ENCODE peak calls at places on chromosome 10, in ten cellular contexts. One of them, this sample, is unnamed.

GRCh38 chr10:14450041-14450491 is 119.3 kb upstream of the FRMD4A start:
- DNase-seq in hepatocyte: peak
- DNase-seq in fibroblast of lung: peak
- DNase-seq in heart right ventricle: peak
- DNase-seq in neural progenitor cell: no peak
- DNase-seq in lower lobe of right lung: no peak
- DNase-seq in AG04449: no peak
- DNase-seq in upper lobe of left lung: no peak
- DNase-seq in foreskin keratinocyte: no peak
- DNase-seq in astrocyte of the spinal cord: peak
- DNase-seq in this sample: no peak

GRCh38 chr10:51035344-51035743 is 38.9 kb upstream of the PRKG1 start:
- DNase-seq in hepatocyte: no peak
- DNase-seq in fibroblast of lung: no peak
- DNase-seq in heart right ventricle: no peak
- DNase-seq in neural progenitor cell: no peak
- DNase-seq in lower lobe of right lung: no peak
- DNase-seq in AG04449: no peak
- DNase-seq in upper lobe of left lung: no peak
- DNase-seq in foreskin keratinocyte: no peak
- DNase-seq in astrocyte of the spinal cord: no peak
- DNase-seq in this sample: no peak

GRCh38 chr10:26046073-26046684 is 112.2 kb downstream of the MYO3A start:
- DNase-seq in hepatocyte: no peak
- DNase-seq in fibroblast of lung: no peak
- DNase-seq in heart right ventricle: no peak
- DNase-seq in neural progenitor cell: no peak
- DNase-seq in lower lobe of right lung: no peak
- DNase-seq in AG04449: no peak
- DNase-seq in upper lobe of left lung: no peak
- DNase-seq in foreskin keratinocyte: no peak
- DNase-seq in astrocyte of the spinal cord: no peak
- DNase-seq in this sample: no peak

GRCh38 chr10:32981760-32982159 is 23.7 kb upstream of the ITGB1 start:
- DNase-seq in hepatocyte: peak
- DNase-seq in fibroblast of lung: peak
- DNase-seq in heart right ventricle: peak
- DNase-seq in neural progenitor cell: no peak
- DNase-seq in lower lobe of right lung: no peak
- DNase-seq in AG04449: no peak
- DNase-seq in upper lobe of left lung: no peak
- DNase-seq in foreskin keratinocyte: no peak
- DNase-seq in astrocyte of the spinal cord: peak
- DNase-seq in this sample: peak

GRCh38 chr10:15245530-15245929 is 77.0 kb upstream of the NMT2 start:
- DNase-seq in hepatocyte: no peak
- DNase-seq in fibroblast of lung: no peak
- DNase-seq in heart right ventricle: no peak
- DNase-seq in neural progenitor cell: peak
- DNase-seq in lower lobe of right lung: no peak
- DNase-seq in AG04449: no peak
- DNase-seq in upper lobe of left lung: no peak
- DNase-seq in foreskin keratinocyte: no peak
- DNase-seq in astrocyte of the spinal cord: no peak
- DNase-seq in this sample: no peak

GRCh38 chr10:62373995-62374861 is at the start of gene ZNF365:
- DNase-seq in hepatocyte: peak
- DNase-seq in fibroblast of lung: peak
- DNase-seq in heart right ventricle: peak
- DNase-seq in neural progenitor cell: peak
- DNase-seq in lower lobe of right lung: peak
- DNase-seq in AG04449: no peak
- DNase-seq in upper lobe of left lung: peak
- DNase-seq in foreskin keratinocyte: no peak
- DNase-seq in astrocyte of the spinal cord: peak
- DNase-seq in this sample: peak

GRCh38 chr10:86265236-86265876 is 101.2 kb downstream of the GRID1 start:
- DNase-seq in hepatocyte: no peak
- DNase-seq in fibroblast of lung: no peak
- DNase-seq in heart right ventricle: no peak
- DNase-seq in neural progenitor cell: no peak
- DNase-seq in lower lobe of right lung: peak
- DNase-seq in AG04449: no peak
- DNase-seq in upper lobe of left lung: no peak
- DNase-seq in foreskin keratinocyte: no peak
- DNase-seq in astrocyte of the spinal cord: no peak
- DNase-seq in this sample: no peak

GRCh38 chr10:63376560-63377304 is 89.0 kb downstream of the JMJD1C start:
- DNase-seq in hepatocyte: no peak
- DNase-seq in fibroblast of lung: peak
- DNase-seq in heart right ventricle: no peak
- DNase-seq in neural progenitor cell: no peak
- DNase-seq in lower lobe of right lung: no peak
- DNase-seq in AG04449: peak
- DNase-seq in upper lobe of left lung: no peak
- DNase-seq in foreskin keratinocyte: peak
- DNase-seq in astrocyte of the spinal cord: peak
- DNase-seq in this sample: no peak

DNA sequence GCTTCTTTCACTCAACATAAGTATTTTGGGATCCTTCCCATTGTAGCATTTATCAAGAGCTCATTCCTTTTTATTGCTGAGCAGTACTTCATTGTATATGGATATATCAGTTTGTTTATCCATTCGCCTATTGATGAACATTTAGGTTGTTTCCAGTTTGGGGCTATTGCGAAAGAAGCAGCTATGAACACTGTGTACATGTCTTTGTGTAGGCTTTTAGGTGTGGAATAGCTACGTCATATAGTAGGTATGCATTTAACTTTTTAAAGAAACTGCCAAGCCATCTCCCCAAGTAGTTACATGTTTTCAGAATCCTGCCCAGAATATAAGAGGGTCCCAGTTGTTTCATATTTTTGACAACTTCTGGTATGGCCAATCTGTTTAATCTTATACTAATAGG is 468.1 kb downstream of the IPMK start:
- DNase-seq in hepatocyte: no peak
- DNase-seq in fibroblast of lung: no peak
- DNase-seq in heart right ventricle: no peak
- DNase-seq in neural progenitor cell: no peak
- DNase-seq in lower lobe of right lung: no peak
- DNase-seq in AG04449: no peak
- DNase-seq in upper lobe of left lung: no peak
- DNase-seq in foreskin keratinocyte: peak
- DNase-seq in astrocyte of the spinal cord: no peak
- DNase-seq in this sample: no peak
- TF ChIP-seq CTCF in hepatocyte: no peak
- TF ChIP-seq CTCF in fibroblast of lung: no peak
- TF ChIP-seq CTCF in heart right ventricle: no peak
- TF ChIP-seq CTCF in neural progenitor cell: no peak
- TF ChIP-seq CTCF in lower lobe of right lung: no peak
- TF ChIP-seq CTCF in AG04449: no peak
- TF ChIP-seq CTCF in upper lobe of left lung: no peak
- TF ChIP-seq CTCF in foreskin keratinocyte: no peak
- TF ChIP-seq CTCF in astrocyte of the spinal cord: no peak
- TF ChIP-seq CTCF in this sample: no peak

DNA sequence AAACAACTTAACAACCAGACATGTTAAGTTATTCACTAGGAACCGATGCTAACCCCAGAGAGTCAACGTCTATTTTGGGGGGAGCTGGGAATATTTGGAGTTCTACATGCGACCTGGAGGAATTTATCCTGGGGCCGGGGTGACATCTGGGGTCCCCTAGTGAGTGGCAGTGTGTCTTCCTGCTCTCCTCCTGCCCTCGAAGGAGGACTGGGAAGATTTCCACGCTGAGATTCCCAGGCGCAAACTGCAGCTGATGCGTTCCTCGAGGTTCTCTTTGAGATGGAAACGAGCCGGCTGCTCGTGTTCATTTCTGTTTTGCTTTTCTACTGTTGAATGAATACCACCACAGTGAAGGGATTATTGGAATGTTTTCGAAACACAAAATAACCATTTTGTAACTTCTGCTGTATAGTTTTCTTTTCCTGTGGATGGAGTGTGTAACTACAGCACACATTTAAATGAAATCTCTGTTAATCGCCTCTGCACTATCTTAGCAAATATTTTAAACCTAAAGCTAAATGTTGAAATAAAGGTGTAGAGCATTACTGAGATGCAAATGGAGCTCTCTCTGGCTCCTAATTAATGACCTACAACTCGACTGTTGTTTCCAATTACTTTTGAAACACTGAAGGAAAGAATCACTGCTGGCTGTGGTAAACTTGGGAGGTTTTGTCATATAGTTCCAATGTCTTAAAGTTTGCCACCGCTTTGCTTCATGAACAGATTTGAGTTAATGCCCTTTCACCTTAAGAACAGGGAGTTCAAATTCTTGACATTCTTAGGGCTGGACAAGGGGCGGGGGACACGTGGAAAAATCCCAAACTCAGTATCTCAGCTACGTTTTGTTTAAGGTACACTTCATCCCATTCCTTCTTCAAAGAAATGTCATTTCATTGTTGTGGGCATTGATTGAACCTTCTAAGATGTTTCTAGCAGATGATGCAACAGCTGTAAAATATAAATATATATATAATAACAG is 21.1 kb downstream of the GATA3 start:
- DNase-seq in hepatocyte: no peak
- DNase-seq in fibroblast of lung: no peak
- DNase-seq in heart right ventricle: no peak
- DNase-seq in neural progenitor cell: peak
- DNase-seq in lower lobe of right lung: no peak
- DNase-seq in AG04449: no peak
- DNase-seq in upper lobe of left lung: no peak
- DNase-seq in foreskin keratinocyte: no peak
- DNase-seq in astrocyte of the spinal cord: no peak
- DNase-seq in this sample: no peak
- TF ChIP-seq CTCF in hepatocyte: no peak
- TF ChIP-seq CTCF in fibroblast of lung: no peak
- TF ChIP-seq CTCF in heart right ventricle: no peak
- TF ChIP-seq CTCF in neural progenitor cell: no peak
- TF ChIP-seq CTCF in lower lobe of right lung: no peak
- TF ChIP-seq CTCF in AG04449: no peak
- TF ChIP-seq CTCF in upper lobe of left lung: no peak
- TF ChIP-seq CTCF in foreskin keratinocyte: peak
- TF ChIP-seq CTCF in astrocyte of the spinal cord: no peak
- TF ChIP-seq CTCF in this sample: no peak

DNA sequence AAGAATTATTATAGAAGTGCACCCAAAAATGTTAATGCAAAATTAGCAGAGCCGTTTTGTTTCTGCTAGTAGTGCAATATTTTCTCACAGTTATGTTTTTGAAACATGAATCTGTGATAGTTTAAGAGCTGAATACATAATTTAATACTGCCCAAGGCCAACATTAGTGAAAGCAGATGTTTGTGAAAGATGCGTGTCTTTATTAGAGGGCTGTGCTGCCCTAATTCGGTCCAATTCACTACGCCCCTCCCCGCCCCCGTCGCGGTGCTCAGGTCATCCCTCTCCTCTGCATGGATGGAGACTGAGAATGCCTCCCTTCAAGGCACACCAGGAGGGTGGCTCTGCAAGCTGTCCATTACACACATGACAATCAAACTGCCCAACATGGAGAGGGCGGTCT is 172.0 kb downstream of the TEX36 start:
- DNase-seq in hepatocyte: no peak
- DNase-seq in fibroblast of lung: no peak
- DNase-seq in heart right ventricle: no peak
- DNase-seq in neural progenitor cell: no peak
- DNase-seq in lower lobe of right lung: no peak
- DNase-seq in AG04449: no peak
- DNase-seq in upper lobe of left lung: peak
- DNase-seq in foreskin keratinocyte: no peak
- DNase-seq in astrocyte of the spinal cord: no peak
- DNase-seq in this sample: no peak
- TF ChIP-seq CTCF in hepatocyte: no peak
- TF ChIP-seq CTCF in fibroblast of lung: no peak
- TF ChIP-seq CTCF in heart right ventricle: no peak
- TF ChIP-seq CTCF in neural progenitor cell: no peak
- TF ChIP-seq CTCF in lower lobe of right lung: no peak
- TF ChIP-seq CTCF in AG04449: no peak
- TF ChIP-seq CTCF in upper lobe of left lung: no peak
- TF ChIP-seq CTCF in foreskin keratinocyte: no peak
- TF ChIP-seq CTCF in astrocyte of the spinal cord: no peak
- TF ChIP-seq CTCF in this sample: no peak

GRCh38 chr10:114487815-114488536 is 83.7 kb upstream of the AFAP1L2 start:
- DNase-seq in hepatocyte: no peak
- DNase-seq in fibroblast of lung: peak
- DNase-seq in heart right ventricle: no peak
- DNase-seq in neural progenitor cell: no peak
- DNase-seq in lower lobe of right lung: no peak
- DNase-seq in AG04449: no peak
- DNase-seq in upper lobe of left lung: no peak
- DNase-seq in foreskin keratinocyte: peak
- DNase-seq in astrocyte of the spinal cord: peak
- DNase-seq in this sample: no peak

GRCh38 chr10:114485695-114486400 is 81.5 kb upstream of the AFAP1L2 start:
- DNase-seq in hepatocyte: no peak
- DNase-seq in fibroblast of lung: no peak
- DNase-seq in heart right ventricle: no peak
- DNase-seq in neural progenitor cell: no peak
- DNase-seq in lower lobe of right lung: no peak
- DNase-seq in AG04449: no peak
- DNase-seq in upper lobe of left lung: no peak
- DNase-seq in foreskin keratinocyte: no peak
- DNase-seq in astrocyte of the spinal cord: no peak
- DNase-seq in this sample: no peak

GRCh38 chr10:114489521-114490310 is 85.4 kb upstream of the AFAP1L2 start:
- DNase-seq in hepatocyte: no peak
- DNase-seq in fibroblast of lung: peak
- DNase-seq in heart right ventricle: no peak
- DNase-seq in neural progenitor cell: peak
- DNase-seq in lower lobe of right lung: no peak
- DNase-seq in AG04449: no peak
- DNase-seq in upper lobe of left lung: no peak
- DNase-seq in foreskin keratinocyte: no peak
- DNase-seq in astrocyte of the spinal cord: no peak
- DNase-seq in this sample: no peak

GRCh38 chr10:114483575-114483974 is 79.3 kb upstream of the AFAP1L2 start:
- DNase-seq in hepatocyte: no peak
- DNase-seq in fibroblast of lung: no peak
- DNase-seq in heart right ventricle: no peak
- DNase-seq in neural progenitor cell: no peak
- DNase-seq in lower lobe of right lung: no peak
- DNase-seq in AG04449: no peak
- DNase-seq in upper lobe of left lung: no peak
- DNase-seq in foreskin keratinocyte: no peak
- DNase-seq in astrocyte of the spinal cord: no peak
- DNase-seq in this sample: no peak

DNA sequence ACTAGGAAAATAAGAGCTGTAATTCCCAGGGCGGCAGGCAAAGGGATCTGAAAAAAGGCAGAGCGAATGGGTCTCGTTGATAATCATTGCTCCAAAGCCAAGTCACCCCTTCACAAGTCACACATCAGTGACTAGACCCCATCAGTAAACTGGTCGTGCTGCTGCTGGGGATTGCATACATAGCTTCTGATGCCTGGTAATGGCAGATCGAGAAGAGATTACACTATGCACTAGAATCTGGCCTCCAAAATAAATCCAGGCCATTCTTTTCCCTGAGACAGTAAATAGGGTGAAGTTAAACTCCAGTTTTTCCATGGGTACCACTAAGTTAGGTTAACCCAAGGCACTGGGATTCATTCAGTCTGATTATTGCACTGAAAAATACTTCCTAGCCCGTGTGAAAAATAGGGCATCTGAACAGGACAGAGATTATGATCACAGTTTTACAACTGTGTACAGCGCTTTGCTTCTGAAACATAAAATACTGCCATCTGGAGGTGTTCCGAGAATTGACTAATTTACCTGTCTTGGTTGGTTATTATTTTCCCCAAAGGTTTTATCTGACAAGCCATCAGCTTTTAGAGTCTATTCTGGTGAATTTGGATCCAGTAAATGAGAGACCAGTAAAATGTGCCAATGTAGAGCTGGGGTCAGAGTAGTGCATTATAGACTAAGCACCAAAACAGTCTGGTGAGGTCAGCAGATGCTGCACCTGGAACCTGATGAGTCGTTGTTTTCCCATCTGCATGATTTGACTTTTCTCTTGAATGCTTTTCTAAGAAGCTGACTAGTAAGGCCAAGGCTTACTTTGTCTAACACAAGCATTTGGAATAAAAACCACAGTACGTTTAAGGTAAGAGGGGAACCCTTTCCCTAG is 82.9 kb upstream of the AFAP1L2 start:
- DNase-seq in hepatocyte: no peak
- DNase-seq in fibroblast of lung: peak
- DNase-seq in heart right ventricle: no peak
- DNase-seq in neural progenitor cell: no peak
- DNase-seq in lower lobe of right lung: no peak
- DNase-seq in AG04449: no peak
- DNase-seq in upper lobe of left lung: no peak
- DNase-seq in foreskin keratinocyte: peak
- DNase-seq in astrocyte of the spinal cord: peak
- DNase-seq in this sample: no peak
- TF ChIP-seq CTCF in hepatocyte: peak
- TF ChIP-seq CTCF in fibroblast of lung: peak
- TF ChIP-seq CTCF in heart right ventricle: no peak
- TF ChIP-seq CTCF in neural progenitor cell: peak
- TF ChIP-seq CTCF in lower lobe of right lung: no peak
- TF ChIP-seq CTCF in AG04449: no peak
- TF ChIP-seq CTCF in upper lobe of left lung: no peak
- TF ChIP-seq CTCF in foreskin keratinocyte: peak
- TF ChIP-seq CTCF in astrocyte of the spinal cord: no peak
- TF ChIP-seq CTCF in this sample: no peak

This sample was measured in nephron progenitor cell.